ENCODE peak calls at places on chromosomes 6 and 20, in eight cellular contexts. D is mesenchymal stem cell; S is WTC11; X is posterior vena cava; O is fibroblast of pulmonary artery; M is NK-92 treated with Interleukin-12 subunit alpha and Interleukin-12 subunit beta, amount 100 ng/mL, for 24 hours; J is HS-27A; B is Right ventricle myocardium superior. H is an unnamed sample.

GRCh38 chr20:45685896-45686295 is 15.9 kb upstream of the WFDC11 start:
- DNase-seq in D (no peak), X (no peak), J (no peak), M (no peak), B (no peak), O (peak), S (peak), H (no peak)

GRCh38 chr20:23350007-23350854 is at the start of gene NXT1:
- DNase-seq in D (peak), O (peak), S (peak), M (peak), J (peak), B (peak), X (peak), H (peak)

GRCh38 chr20:14127831-14128230 is 132.5 kb downstream of the MACROD2 start:
- DNase-seq in X (no peak), J (no peak), M (no peak), S (no peak), O (no peak), D (no peak), B (no peak), H (no peak)

GRCh38 chr20:24651171-24651972 is 181.9 kb downstream of the SYNDIG1 start:
- DNase-seq in X (peak), O (peak), B (no peak), M (no peak), S (no peak), D (peak), J (peak), H (no peak)

GRCh38 chr6:140185991-140186390 is 811.5 kb upstream of the CITED2 start:
- DNase-seq in O (no peak), D (no peak), J (no peak), S (no peak), B (no peak), X (no peak), M (no peak), H (no peak)

GRCh38 chr6:77535172-77535571 is 71.9 kb upstream of the HTR1B start:
- DNase-seq in D (no peak), J (no peak), X (no peak), M (no peak), B (no peak), S (no peak), O (no peak), H (no peak)

GRCh38 chr20:19767070-19767469 is 9.0 kb downstream of the RIN2 start:
- DNase-seq in S (no peak), D (no peak), O (no peak), J (no peak), M (no peak), X (no peak), B (no peak), H (no peak)

GRCh38 chr6:13267142-13267621 is 61.2 kb downstream of the TBC1D7 start:
- DNase-seq in M (no peak), X (no peak), B (no peak), S (no peak), J (no peak), D (no peak), O (no peak), H (no peak)

GRCh38 chr6:106750146-106750900 is 120.9 kb downstream of the QRSL1 start:
- DNase-seq in B (no peak), O (no peak), X (no peak), S (no peak), M (no peak), J (no peak), D (no peak), H (no peak)

GRCh38 chr6:131379951-131380350 is 193.1 kb upstream of the ARG1 start:
- DNase-seq in J (peak), M (no peak), O (peak), X (no peak), D (peak), B (no peak), S (no peak), H (no peak)

H was measured in T-helper 17 cell.